ENCODE peak calls at places on chromosomes 6 and 20, in seven cellular contexts. One of them, this sample, is unnamed.

GRCh38 chr6:13288969-13289391 is 39.4 kb downstream of the TBC1D7 start:
- DNase-seq in kidney epithelial cell: no peak
- DNase-seq in cardiac fibroblast: no peak
- DNase-seq in B cell: no peak
- DNase-seq in neural crest cell: no peak
- DNase-seq in activated B cell treated with CpG ODN at 0.5 μM for 24 hours: no peak
- DNase-seq in psoas muscle: no peak
- DNase-seq in this sample: no peak

GRCh38 chr6:117906905-117907599 is at the start of gene SLC35F1:
- DNase-seq in kidney epithelial cell: no peak
- DNase-seq in cardiac fibroblast: peak; percentile 26
- DNase-seq in B cell: peak; percentile 26
- DNase-seq in neural crest cell: peak; percentile 84
- DNase-seq in activated B cell treated with CpG ODN at 0.5 μM for 24 hours: peak; percentile 17
- DNase-seq in psoas muscle: peak; percentile 25
- DNase-seq in this sample: no peak

GRCh38 chr6:105108631-105109262 is 71.1 kb downstream of the POPDC3 start:
- DNase-seq in kidney epithelial cell: no peak
- DNase-seq in cardiac fibroblast: no peak
- DNase-seq in B cell: no peak
- DNase-seq in neural crest cell: no peak
- DNase-seq in activated B cell treated with CpG ODN at 0.5 μM for 24 hours: no peak
- DNase-seq in psoas muscle: no peak
- DNase-seq in this sample: no peak

GRCh38 chr6:116451916-116452315 is 9.3 kb upstream of the CALHM6 start:
- DNase-seq in kidney epithelial cell: no peak
- DNase-seq in cardiac fibroblast: no peak
- DNase-seq in B cell: no peak
- DNase-seq in neural crest cell: no peak
- DNase-seq in activated B cell treated with CpG ODN at 0.5 μM for 24 hours: no peak
- DNase-seq in psoas muscle: no peak
- DNase-seq in this sample: no peak

GRCh38 chr6:116531675-116532570 is 13.6 kb downstream of the TRAPPC3L start:
- DNase-seq in kidney epithelial cell: peak; percentile 35
- DNase-seq in cardiac fibroblast: peak; percentile 88
- DNase-seq in B cell: peak; percentile 81
- DNase-seq in neural crest cell: peak; percentile 57
- DNase-seq in activated B cell treated with CpG ODN at 0.5 μM for 24 hours: no peak
- DNase-seq in psoas muscle: peak; percentile 31
- DNase-seq in this sample: peak; percentile 30

GRCh38 chr6:29958916-29959315 is 16.6 kb downstream of the HLA-A start:
- DNase-seq in kidney epithelial cell: no peak
- DNase-seq in cardiac fibroblast: no peak
- DNase-seq in B cell: no peak
- DNase-seq in neural crest cell: no peak
- DNase-seq in activated B cell treated with CpG ODN at 0.5 μM for 24 hours: no peak
- DNase-seq in psoas muscle: no peak
- DNase-seq in this sample: no peak

GRCh38 chr6:44642870-44643522 is 255.5 kb downstream of the CDC5L start:
- DNase-seq in kidney epithelial cell: no peak
- DNase-seq in cardiac fibroblast: peak; percentile 75
- DNase-seq in B cell: no peak
- DNase-seq in neural crest cell: no peak
- DNase-seq in activated B cell treated with CpG ODN at 0.5 μM for 24 hours: no peak
- DNase-seq in psoas muscle: no peak
- DNase-seq in this sample: no peak

GRCh38 chr20:4470375-4470774 is 251.3 kb upstream of the PRND start:
- DNase-seq in kidney epithelial cell: peak; percentile 19
- DNase-seq in cardiac fibroblast: peak; percentile 23
- DNase-seq in B cell: no peak
- DNase-seq in neural crest cell: no peak
- DNase-seq in activated B cell treated with CpG ODN at 0.5 μM for 24 hours: no peak
- DNase-seq in psoas muscle: no peak
- DNase-seq in this sample: no peak

GRCh38 chr20:10511166-10511506 is 76.0 kb downstream of the SLX4IP start:
- DNase-seq in kidney epithelial cell: no peak
- DNase-seq in cardiac fibroblast: no peak
- DNase-seq in B cell: no peak
- DNase-seq in neural crest cell: no peak
- DNase-seq in activated B cell treated with CpG ODN at 0.5 μM for 24 hours: no peak
- DNase-seq in psoas muscle: no peak
- DNase-seq in this sample: no peak
- TF ChIP-seq CTCF in kidney epithelial cell: no peak
- TF ChIP-seq CTCF in cardiac fibroblast: peak; percentile 7
- TF ChIP-seq CTCF in B cell: no peak
- TF ChIP-seq CTCF in neural crest cell: no peak
- TF ChIP-seq CTCF in activated B cell treated with CpG ODN at 0.5 μM for 24 hours: no peak
- TF ChIP-seq CTCF in psoas muscle: no peak
- TF ChIP-seq CTCF in this sample: no peak

GRCh38 chr20:59006864-59007757 is at the start of gene CTSZ:
- DNase-seq in kidney epithelial cell: no peak
- DNase-seq in cardiac fibroblast: peak; percentile 34
- DNase-seq in B cell: peak; percentile 60
- DNase-seq in neural crest cell: no peak
- DNase-seq in activated B cell treated with CpG ODN at 0.5 μM for 24 hours: peak; percentile 65
- DNase-seq in psoas muscle: peak; percentile 79
- DNase-seq in this sample: peak; percentile 38
- TF ChIP-seq CTCF in kidney epithelial cell: no peak
- TF ChIP-seq CTCF in cardiac fibroblast: no peak
- TF ChIP-seq CTCF in B cell: no peak
- TF ChIP-seq CTCF in neural crest cell: no peak
- TF ChIP-seq CTCF in activated B cell treated with CpG ODN at 0.5 μM for 24 hours: no peak
- TF ChIP-seq CTCF in psoas muscle: no peak
- TF ChIP-seq CTCF in this sample: no peak

DNA sequence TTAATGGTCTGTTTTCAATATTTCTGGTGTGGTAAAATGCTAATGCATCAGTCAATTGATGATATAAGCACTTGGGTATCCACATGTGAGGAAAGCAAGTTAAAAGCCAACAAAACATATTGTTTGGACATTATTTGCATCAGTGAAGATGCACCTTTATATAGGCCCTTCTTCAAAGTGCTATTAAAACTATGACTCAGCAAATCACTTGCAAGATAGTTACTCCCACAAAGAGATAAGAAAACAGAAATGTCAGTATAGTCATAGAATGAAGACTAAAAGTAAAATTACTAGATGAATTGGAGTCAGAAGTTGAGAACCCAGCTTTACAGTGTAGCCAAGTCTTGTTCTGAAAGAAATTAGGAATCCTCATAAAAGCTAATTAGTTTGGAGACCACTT is 14.6 kb upstream of the GRM1 start:
- DNase-seq in kidney epithelial cell: no peak
- DNase-seq in cardiac fibroblast: no peak
- DNase-seq in B cell: no peak
- DNase-seq in neural crest cell: no peak
- DNase-seq in activated B cell treated with CpG ODN at 0.5 μM for 24 hours: no peak
- DNase-seq in psoas muscle: no peak
- DNase-seq in this sample: no peak
- TF ChIP-seq CTCF in kidney epithelial cell: no peak
- TF ChIP-seq CTCF in cardiac fibroblast: no peak
- TF ChIP-seq CTCF in B cell: no peak
- TF ChIP-seq CTCF in neural crest cell: no peak
- TF ChIP-seq CTCF in activated B cell treated with CpG ODN at 0.5 μM for 24 hours: no peak
- TF ChIP-seq CTCF in psoas muscle: no peak
- TF ChIP-seq CTCF in this sample: no peak

DNA sequence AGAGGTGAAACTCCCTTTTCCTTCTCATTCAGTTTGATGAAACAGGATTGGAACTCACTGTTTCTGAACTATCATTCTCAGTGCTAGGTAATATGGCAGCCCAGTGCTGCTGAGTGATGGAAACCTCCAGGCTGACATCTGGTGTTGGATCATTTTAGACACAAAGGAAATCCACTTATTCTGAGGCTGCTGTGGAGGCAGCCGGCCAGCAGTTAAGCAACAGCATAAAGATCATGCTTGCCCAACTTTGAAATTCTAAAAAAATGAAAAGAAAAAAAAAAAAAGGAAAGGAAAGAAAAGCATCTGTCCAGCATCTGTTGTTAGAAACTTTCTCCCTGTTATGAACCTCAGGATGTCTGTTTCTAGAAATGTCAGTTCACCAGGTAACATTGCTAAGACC is 96.5 kb downstream of the RFPL4B start:
- DNase-seq in kidney epithelial cell: no peak
- DNase-seq in cardiac fibroblast: peak; percentile 84
- DNase-seq in B cell: no peak
- DNase-seq in neural crest cell: no peak
- DNase-seq in activated B cell treated with CpG ODN at 0.5 μM for 24 hours: no peak
- DNase-seq in psoas muscle: peak; percentile 62
- DNase-seq in this sample: no peak
- TF ChIP-seq CTCF in kidney epithelial cell: no peak
- TF ChIP-seq CTCF in cardiac fibroblast: peak; percentile 5
- TF ChIP-seq CTCF in B cell: no peak
- TF ChIP-seq CTCF in neural crest cell: no peak
- TF ChIP-seq CTCF in activated B cell treated with CpG ODN at 0.5 μM for 24 hours: no peak
- TF ChIP-seq CTCF in psoas muscle: no peak
- TF ChIP-seq CTCF in this sample: no peak

This sample was measured in natural killer cell.